ENCODE peak calls at places on chromosomes 4 and X, in four cellular contexts. X is tibial nerve, C is fibroblast of lung, S is ovary. I is an unnamed sample.

GRCh38 chrX:150036181-150036580 is 97.9 kb upstream of the EOLA2 start:
- DNase-seq in X (no peak), C (peak; percentile 63), S (no peak), I (peak; percentile 51)

GRCh38 chr4:152943673-152944072 is 7.5 kb downstream of the FHDC1 start:
- DNase-seq in X (no peak), C (no peak), S (no peak), I (no peak)

GRCh38 chr4:111699163-111699562 is 446.1 kb upstream of the FAM241A start:
- DNase-seq in X (no peak), C (no peak), S (no peak), I (no peak)

GRCh38 chr4:42871685-42872271 is 20.7 kb upstream of the GRXCR1 start:
- DNase-seq in X (no peak), C (no peak), S (no peak), I (no peak)

GRCh38 chr4:180106122-180106521 is 2137.1 kb upstream of the TENM3 start:
- DNase-seq in X (no peak), C (peak; percentile 31), S (no peak), I (no peak)

GRCh38 chrX:147953976-147954375 is 27.2 kb upstream of the FMR1NB start:
- DNase-seq in X (peak; percentile 12), C (no peak), S (peak; percentile 39), I (no peak)

GRCh38 chr4:32261196-32261595 is 1541.0 kb downstream of the PCDH7 start:
- DNase-seq in X (no peak), C (no peak), S (no peak), I (no peak)

GRCh38 chr4:11543710-11544109 is 115.0 kb upstream of the HS3ST1 start:
- DNase-seq in X (no peak), C (peak; percentile 77), S (no peak), I (no peak)

GRCh38 chr4:147591048-147591577 is 26.1 kb upstream of the TMEM184C start:
- DNase-seq in X (no peak), C (peak; percentile 33), S (no peak), I (no peak)

GRCh38 chrX:108186811-108187210 is 95.2 kb downstream of the ATG4A start:
- DNase-seq in X (no peak), C (peak; percentile 79), S (no peak), I (peak; percentile 30)

GRCh38 chr4:55951191-55951922 is 2.6 kb downstream of the CEP135 start:
- DNase-seq in X (no peak), C (no peak), S (no peak), I (no peak)

GRCh38 chr4:139144911-139145551 is 32.0 kb downstream of the ELF2 start:
- DNase-seq in X (no peak), C (no peak), S (no peak), I (peak; percentile 15)

GRCh38 chr4:3385719-3386440 is 55.9 kb upstream of the HGFAC start:
- DNase-seq in X (no peak), C (no peak), S (no peak), I (no peak)
- H3K4me3 ChIP-seq in X (no peak overlapping the region), C (no peak overlapping the region), S (no peak overlapping the region), I (no peak overlapping the region)

GRCh38 chr4:6933691-6934430 is 24.2 kb downstream of the TBC1D14 start:
- DNase-seq in X (no peak), C (no peak), S (no peak), I (no peak)
- H3K4me1 ChIP-seq in X (peaks cover 42% of the 10 kb centered on the region), C (no peaks in the 10 kb centered on the region), S (no peaks in the 10 kb centered on the region), I (peaks cover 6% of the 10 kb centered on the region)

DNA sequence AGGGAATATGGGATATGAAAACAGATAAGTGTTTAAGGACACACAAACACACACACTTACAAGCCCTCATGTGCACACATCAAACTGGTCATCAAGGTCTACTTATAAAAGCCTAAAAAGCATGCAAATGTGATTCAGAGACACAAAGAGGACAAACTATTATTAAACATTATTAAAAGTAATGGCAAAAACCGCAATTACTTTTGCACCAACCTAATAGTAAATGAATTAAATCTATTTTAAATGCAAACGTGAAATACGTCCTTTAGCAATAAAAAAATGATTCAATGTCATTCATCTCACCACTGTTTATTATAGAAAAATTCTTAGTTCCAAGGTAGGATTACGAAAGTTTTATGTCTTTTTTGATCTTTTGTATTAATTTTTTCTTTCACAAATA is 91.1 kb upstream of the ARMCX2 start:
- DNase-seq in X (no peak), C (no peak), S (no peak), I (no peak)
- H3K4me3 ChIP-seq in X (no peak overlapping the region), C (no peak overlapping the region), S (no peak overlapping the region), I (no peak overlapping the region)

DNA sequence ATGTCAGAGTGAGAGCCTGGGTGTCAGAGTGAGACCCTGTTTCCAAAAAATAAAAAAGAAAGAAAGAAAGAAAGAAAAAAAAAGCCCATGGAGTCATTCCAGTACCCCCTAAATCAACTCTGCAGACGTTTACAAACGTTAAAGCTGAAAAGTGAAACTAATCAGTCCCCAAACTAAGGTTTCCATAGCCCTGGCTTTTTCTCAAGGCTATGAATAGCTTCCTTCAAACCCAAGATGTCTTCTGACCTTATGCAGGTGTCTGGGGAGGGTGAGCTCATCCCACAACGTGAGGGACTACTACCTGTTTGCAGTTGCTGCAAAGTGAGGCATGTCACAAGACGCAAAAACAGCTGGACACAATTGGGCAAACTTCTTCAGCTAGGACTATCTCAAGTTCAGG is 144.0 kb downstream of the SH3KBP1 start:
- DNase-seq in X (no peak), C (no peak), S (no peak), I (no peak)
- H3K4me1 ChIP-seq in X (no peaks in the 10 kb centered on the region), C (no peaks in the 10 kb centered on the region), S (no peaks in the 10 kb centered on the region), I (no peaks in the 10 kb centered on the region)

DNA sequence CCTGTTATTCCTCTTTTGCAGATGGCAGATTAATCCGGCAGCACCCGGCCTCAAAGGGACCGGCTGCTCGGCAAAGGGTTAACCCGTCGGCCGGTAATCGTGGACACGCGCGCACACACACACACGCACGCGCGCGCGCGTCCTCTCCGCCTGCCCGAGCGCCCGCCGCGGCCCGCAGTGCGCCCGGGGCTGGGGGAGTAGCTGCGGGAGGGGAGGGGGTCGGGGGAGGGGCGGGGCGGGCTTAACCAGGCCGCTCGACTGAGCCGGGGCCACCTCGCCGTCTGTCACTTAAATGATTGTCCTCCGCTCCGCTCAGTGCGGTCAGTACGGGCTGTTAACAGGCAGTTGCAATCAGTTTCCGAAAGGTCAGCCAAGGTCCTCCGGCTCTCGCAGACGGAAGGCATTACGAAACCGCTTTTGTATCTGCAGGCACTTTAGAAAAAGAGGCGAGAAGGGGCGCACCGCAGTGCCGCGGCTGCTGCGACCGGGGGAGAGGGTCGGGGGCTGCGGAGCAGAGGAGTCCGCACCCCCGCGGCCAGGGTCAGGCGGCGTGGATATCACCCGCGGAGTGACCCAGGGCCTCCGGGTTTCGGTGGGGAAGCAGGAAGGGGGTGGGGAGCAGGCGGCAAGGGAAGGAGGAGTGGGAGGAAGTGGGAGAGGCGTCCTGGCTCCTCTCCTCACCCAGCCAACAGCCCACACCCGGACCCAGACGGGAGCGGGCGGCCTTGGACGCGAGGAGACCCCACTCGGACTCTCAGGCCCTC is 57.3 kb upstream of the BCOR start:
- DNase-seq in X (no peak), C (peak; percentile 61), S (peak; percentile 79), I (peak; percentile 48)
- H3K4me3 ChIP-seq in X (peak overlapping the region; percentile 55), C (peak overlapping the region; percentile 31), S (peak overlapping the region; percentile 37), I (peak overlapping the region; percentile 65)

I was measured in SJCRH30.